ENCODE peak calls at places on chromosomes 16 and 17, in ten cellular contexts. Z is globus pallidus; S is germinal center; E is KBM-7; J is stimulated activated naive CD8-positive, alpha-beta T cell treated with anti-CD3 and anti-CD28 coated beads, Interleukin-15, Interleukin-2, amounts not matched to agents 100 U/mL and 50 U/mL, for 24 hours; F is Daoy; G is heart right ventricle; M is activated T-cell treated with anti-CD3 and anti-CD28 coated beads, Interleukin-2, amount 50 U/mL, for 48 hours; O is iPS-NIHi11; T is CD8-positive, alpha-beta memory T cell. Y is an unnamed sample.

GRCh38 chr17:9021985-9022552 is 759 bp downstream of the NTN1 start:
- DNase-seq in J (peak; percentile 19), Z (no peak), S (peak; percentile 14), F (peak; percentile 61), E (peak; percentile 54), G (peak; percentile 28), O (peak; percentile 64), T (no peak), M (peak; percentile 42), Y (no peak)

GRCh38 chr16:102060-102855 is 24.2 kb downstream of the MPG start:
- DNase-seq in S (no peak), O (no peak), T (no peak), E (no peak), Z (peak; percentile 63), F (no peak), G (peak; percentile 67), J (no peak), M (no peak), Y (no peak)

GRCh38 chr17:82940226-82941020 is 100.6 kb upstream of the ZNF750 start:
- DNase-seq in T (peak; percentile 39), Z (no peak), M (no peak), O (no peak), S (no peak), J (no peak), G (no peak), F (no peak), E (no peak), Y (no peak)

GRCh38 chr16:30567160-30567990 is 4.1 kb downstream of the ZNF688 start:
- DNase-seq in F (peak; percentile 57), T (peak; percentile 74), Z (no peak), G (no peak), S (no peak), E (no peak), O (no peak), J (peak; percentile 59), M (peak; percentile 79), Y (no peak)

GRCh38 chr16:74626741-74627416 is 20.0 kb upstream of the GLG1 start:
- DNase-seq in F (no peak), S (no peak), E (no peak), J (no peak), Z (no peak), G (no peak), M (no peak), T (no peak), O (no peak), Y (no peak)

GRCh38 chr16:68972008-68972407 is 128.7 kb downstream of the TANGO6 start:
- DNase-seq in Z (no peak), E (no peak), T (no peak), S (no peak), J (no peak), O (peak; percentile 63), M (no peak), F (no peak), G (no peak), Y (no peak)

GRCh38 chr17:58630883-58631522 is 60.8 kb downstream of the TEX14 start:
- DNase-seq in F (peak; percentile 90), T (peak; percentile 49), M (peak; percentile 64), E (no peak), Z (no peak), J (peak; percentile 38), G (peak; percentile 6), S (no peak), O (no peak), Y (no peak)

GRCh38 chr17:32882734-32883133 is 5.8 kb upstream of the MYO1D start:
- DNase-seq in E (no peak), O (no peak), G (no peak), J (peak; percentile 52), M (peak; percentile 61), Z (no peak), S (no peak), T (no peak), F (peak; percentile 31), Y (no peak)

GRCh38 chr17:31051517-31051916 is 43.3 kb upstream of the NF1 start:
- DNase-seq in G (no peak), T (no peak), E (peak; percentile 20), J (no peak), S (no peak), O (no peak), F (no peak), Z (no peak), M (no peak), Y (no peak)

GRCh38 chr17:3888343-3889171 is 4.3 kb downstream of the CAMKK1 start:
- DNase-seq in G (peak; percentile 86), M (no peak), O (peak; percentile 76), F (peak; percentile 97), T (no peak), E (no peak), Z (no peak), J (no peak), S (no peak), Y (no peak)

Y was measured in AML-193.